ENCODE peak calls at places on chromosomes 1 and 21, in eight cellular contexts. G, I, Y, B, K, U, W and P are unnamed samples.

GRCh38 chr1:82398357-82398756 is 597.6 kb downstream of the ADGRL2 start:
- DNase-seq in G (no peak), I (no peak), Y (no peak), B (peak), K (no peak), U (no peak), W (no peak), P (no peak)

GRCh38 chr21:35476616-35477395 is 427.7 kb upstream of the RUNX1 start:
- DNase-seq in G (no peak), I (no peak), Y (no peak), B (peak), K (no peak), U (no peak), W (no peak), P (no peak)

GRCh38 chr1:79117376-79117775 is 110.8 kb upstream of the ADGRL4 start:
- DNase-seq in G (no peak), I (no peak), Y (no peak), B (no peak), K (no peak), U (no peak), W (no peak), P (no peak)

GRCh38 chr1:222817529-222817928 is 2.7 kb downstream of the DISP1 start:
- DNase-seq in G (no peak), I (peak), Y (no peak), B (peak), K (no peak), U (no peak), W (no peak), P (no peak)

GRCh38 chr1:180994262-180994661 is 28.4 kb downstream of the STX6 start:
- DNase-seq in G (no peak), I (no peak), Y (no peak), B (no peak), K (no peak), U (no peak), W (no peak), P (no peak)

GRCh38 chr1:150809651-150810050 is 1.6 kb upstream of the CTSK start:
- DNase-seq in G (no peak), I (no peak), Y (no peak), B (peak), K (no peak), U (no peak), W (no peak), P (no peak)

GRCh38 chr1:156726549-156727226 is 1.6 kb upstream of the METTL25B start:
- DNase-seq in G (peak), I (peak), Y (peak), B (peak), K (no peak), U (peak), W (no peak), P (no peak)

GRCh38 chr1:17551755-17552234 is 12.3 kb downstream of the ARHGEF10L start:
- DNase-seq in G (no peak), I (no peak), Y (no peak), B (peak), K (peak), U (no peak), W (peak), P (no peak)

GRCh38 chr1:2330511-2331199 is 60.7 kb downstream of the MORN1 start:
- DNase-seq in G (no peak), I (no peak), Y (peak), B (peak), K (peak), U (no peak), W (no peak), P (no peak)

GRCh38 chr1:184535191-184535970 is 148.6 kb downstream of the C1orf21 start:
- DNase-seq in G (no peak), I (no peak), Y (no peak), B (no peak), K (no peak), U (no peak), W (no peak), P (no peak)

GRCh38 chr1:116494745-116495144 is 76.1 kb downstream of the CD58 start:
- DNase-seq in G (no peak), I (no peak), Y (no peak), B (no peak), K (no peak), U (no peak), W (no peak), P (no peak)